ENCODE peak calls at places on chromosome 2, in five cellular contexts. L, P, W, U and C are unnamed samples.

GRCh38 chr2:47219970-47220369 is 64.9 kb upstream of the STPG4 start:
- DNase-seq in L (no peak), U (no peak), P (no peak), W (no peak), C (no peak)

GRCh38 chr2:136611451-136611850 is 153.9 kb upstream of the THSD7B start:
- DNase-seq in W (no peak), L (no peak), P (no peak), U (no peak), C (no peak)

GRCh38 chr2:17538844-17539554 is 1.5 kb upstream of the VSNL1 start:
- DNase-seq in W (peak; percentile 38), L (peak; percentile 93), P (peak; percentile 15), U (no peak), C (peak; percentile 63)

GRCh38 chr2:201558232-201558631 is 85.1 kb downstream of the TMEM237 start:
- DNase-seq in P (peak; percentile 24), U (no peak), W (no peak), L (no peak), C (no peak)

GRCh38 chr2:195413422-195413821 is 243.6 kb upstream of the SLC39A10 start:
- DNase-seq in U (no peak), L (no peak), W (no peak), P (no peak), C (no peak)

GRCh38 chr2:209496586-209496982 is 72.7 kb downstream of the MAP2 start:
- DNase-seq in W (no peak), P (no peak), U (no peak), L (no peak), C (no peak)

GRCh38 chr2:47631840-47632398 is 151.0 kb upstream of the MSH6 start:
- DNase-seq in P (peak; percentile 85), U (no peak), W (peak; percentile 52), L (peak; percentile 26), C (no peak)

GRCh38 chr2:133322909-133323308 is 245.4 kb downstream of the NCKAP5 start:
- DNase-seq in L (no peak), U (no peak), W (no peak), P (no peak), C (no peak)

GRCh38 chr2:53381271-53381670 is 386.3 kb upstream of the CHAC2 start:
- DNase-seq in W (no peak), U (no peak), P (no peak), L (no peak), C (no peak)

GRCh38 chr2:170165129-170165528 is 12.8 kb upstream of the MYO3B start:
- DNase-seq in W (no peak), U (no peak), L (no peak), P (no peak), C (no peak)

GRCh38 chr2:8247905-8248622 is 433.8 kb upstream of the ID2 start:
- DNase-seq in U (no peak), P (no peak), L (no peak), W (no peak), C (no peak)

GRCh38 chr2:128316777-128317185 is 1.9 kb downstream of the HS6ST1 start:
- DNase-seq in L (no peak), U (peak; percentile 46), P (no peak), W (peak; percentile 33), C (no peak)

GRCh38 chr2:231556981-231557380 is 26.7 kb upstream of the NMUR1 start:
- DNase-seq in U (no peak), W (no peak), L (no peak), P (no peak), C (no peak)

GRCh38 chr2:26763019-26763418 is 1.1 kb upstream of the SLC35F6 start:
- DNase-seq in W (no peak), U (no peak), P (no peak), L (no peak), C (no peak)

GRCh38 chr2:68846056-68846455 is 25.1 kb downstream of the BMP10 start:
- DNase-seq in U (no peak), L (no peak), P (no peak), W (no peak), C (no peak)

GRCh38 chr2:228446732-228447131 is 265.2 kb upstream of the SPHKAP start:
- DNase-seq in L (peak; percentile 39), W (peak; percentile 60), P (no peak), U (no peak), C (no peak)

GRCh38 chr2:204931562-204931961 is 386.3 kb downstream of the PARD3B start:
- DNase-seq in L (no peak), U (no peak), W (no peak), P (no peak), C (no peak)

GRCh38 chr2:184534986-184535385 is 63.3 kb upstream of the ZNF804A start:
- DNase-seq in P (no peak), L (no peak), U (no peak), W (no peak), C (no peak)

GRCh38 chr2:191401287-191401686 is 156.1 kb downstream of the MYO1B start:
- DNase-seq in W (no peak), P (no peak), L (peak; percentile 53), U (no peak), C (no peak)

GRCh38 chr2:9263388-9263787 is 56.8 kb downstream of the ASAP2 start:
- DNase-seq in W (no peak), L (peak; percentile 97), U (no peak), P (no peak), C (no peak)

GRCh38 chr2:234795272-234795920 is 156.4 kb upstream of the SH3BP4 start:
- DNase-seq in U (no peak), P (no peak), L (no peak), W (no peak), C (no peak)

GRCh38 chr2:7671312-7671711 is 754.1 kb downstream of the RNF144A start:
- DNase-seq in P (no peak), U (no peak), L (no peak), W (no peak), C (no peak)

GRCh38 chr2:213232649-213233437 is 51.4 kb upstream of the SPAG16 start:
- DNase-seq in L (peak; percentile 66), U (peak; percentile 67), W (no peak), P (no peak), C (peak; percentile 16)

GRCh38 chr2:238948765-238949641 is 101.1 kb downstream of the TWIST2 start:
- DNase-seq in L (no peak), U (peak; percentile 21), W (peak; percentile 14), P (no peak), C (no peak)

GRCh38 chr2:217953531-217953932 is 49.3 kb downstream of the TNS1 start:
- DNase-seq in W (no peak), P (no peak), U (no peak), L (no peak), C (no peak)

GRCh38 chr2:157185828-157186227 is 71.7 kb upstream of the GALNT5 start:
- DNase-seq in W (no peak), P (no peak), U (no peak), L (no peak), C (no peak)
- TF ChIP-seq CTCF in W (no peak), P (no peak), U (no peak), L (no peak), C (no peak)

GRCh38 chr2:95325026-95325425 is 27.9 kb downstream of the KCNIP3 start:
- DNase-seq in L (no peak), P (no peak), W (no peak), U (no peak), C (no peak)

GRCh38 chr2:95325590-95326432 is 28.7 kb downstream of the KCNIP3 start:
- DNase-seq in W (no peak), L (no peak), U (no peak), P (no peak), C (no peak)

GRCh38 chr2:95326433-95327140 is 29.4 kb downstream of the KCNIP3 start:
- DNase-seq in W (no peak), L (no peak), P (no peak), U (no peak), C (no peak)

GRCh38 chr2:95320986-95321767 is 24.0 kb downstream of the KCNIP3 start:
- DNase-seq in L (no peak), U (no peak), W (no peak), P (no peak), C (no peak)

DNA sequence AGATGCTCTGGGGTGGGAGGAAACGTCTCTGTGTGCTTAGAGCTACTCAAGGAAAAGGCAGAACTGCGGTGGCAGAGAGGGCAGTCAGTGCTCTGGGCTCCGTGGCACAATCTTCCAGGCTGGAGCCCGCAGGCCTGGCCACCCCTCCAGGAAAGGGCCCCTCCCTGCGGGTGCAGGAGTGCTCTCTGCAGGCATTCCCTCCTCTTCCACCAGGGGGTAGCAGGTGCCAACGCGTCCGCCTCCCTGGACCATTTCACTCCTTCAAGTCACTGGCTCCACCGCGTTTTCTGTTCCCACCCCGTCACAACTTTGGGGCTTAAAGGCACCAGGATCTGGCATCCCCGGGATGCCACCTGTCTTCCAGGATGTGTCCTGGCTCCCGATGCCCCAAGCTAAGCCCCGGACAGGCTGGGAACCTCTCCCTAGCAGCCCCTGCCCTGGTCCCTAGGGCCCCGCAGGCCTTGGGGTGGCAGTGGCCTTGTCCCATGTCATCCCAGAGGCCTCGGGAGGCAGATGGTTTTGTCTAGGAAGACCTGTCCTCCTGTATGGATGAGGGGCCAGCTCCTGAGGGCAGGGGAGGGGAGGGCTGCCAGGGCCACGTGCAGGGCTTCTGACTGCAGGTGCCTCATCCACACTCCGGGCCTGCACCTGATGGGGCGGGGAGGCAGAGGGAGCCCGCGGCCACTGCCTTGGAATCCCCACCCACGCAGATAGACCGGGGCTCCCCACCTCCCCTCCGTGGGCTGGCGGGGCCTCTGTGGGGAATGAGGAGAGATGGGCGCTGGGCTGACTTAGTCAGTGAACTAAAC is 26.4 kb downstream of the KCNIP3 start:
- DNase-seq in U (no peak), W (no peak), P (peak; percentile 82), L (no peak), C (no peak)
- TF ChIP-seq CTCF in U (no peak), W (peak; percentile 42), P (peak; percentile 82), L (peak; percentile 46), C (no peak)

GRCh38 chr2:179354739-179355537 is 90.3 kb upstream of the SESTD1 start:
- DNase-seq in U (no peak), W (no peak), L (no peak), P (no peak), C (no peak)
- TF ChIP-seq CTCF in U (no peak), W (peak; percentile 40), L (peak; percentile 37), P (peak; percentile 42), C (no peak)

GRCh38 chr2:216918088-216918680 is 58.3 kb upstream of the TNP1 start:
- DNase-seq in P (no peak), L (no peak), W (no peak), U (no peak), C (no peak)
- TF ChIP-seq CTCF in P (no peak), L (no peak), W (no peak), U (no peak), C (no peak)

GRCh38 chr2:143425896-143426295 is 296.7 kb downstream of the ARHGAP15 start:
- DNase-seq in W (no peak), U (no peak), P (no peak), L (no peak), C (no peak)
- TF ChIP-seq CTCF in W (no peak), U (no peak), P (no peak), L (no peak), C (no peak)

GRCh38 chr2:120552800-120553471 is 182.7 kb upstream of the GLI2 start:
- DNase-seq in W (peak; percentile 66), P (peak; percentile 91), U (no peak), L (peak; percentile 58), C (no peak)
- TF ChIP-seq CTCF in W (peak; percentile 65), P (peak; percentile 63), U (no peak), L (peak; percentile 65), C (peak; percentile 18)